ENCODE peak calls at places on chromosomes 7 and 10, in ten cellular contexts. Z is aorta; E is HCT116; J is uterus; L is endodermal cell; G is astrocyte; K is cardiac muscle cell; M is left ventricle myocardium inferior; W is mammary epithelial cell; U is CD8-positive, alpha-beta T cell. O is an unnamed sample. For H3K36me3 and H3K4me1, the result is how much of the 10 kb centered on the place peaks cover.

GRCh38 chr10:103890194-103890658 is 27.8 kb downstream of the STN1 start:
- DNase-seq in Z (no peak), E (peak), J (no peak), L (no peak), G (no peak), K (no peak), M (peak), W (peak), U (no peak), O (no peak)

GRCh38 chr10:34254596-34254995 is 560.5 kb downstream of the PARD3 start:
- DNase-seq in Z (no peak), E (peak), J (no peak), L (no peak), G (peak), K (peak), M (no peak), W (peak), U (no peak), O (peak)

GRCh38 chr7:30160329-30160728 is 25.5 kb downstream of the MTURN start:
- DNase-seq in Z (no peak), E (no peak), J (no peak), L (no peak), G (no peak), K (no peak), M (no peak), W (no peak), U (no peak), O (no peak)

GRCh38 chr7:94907420-94908203 is at the start of gene PPP1R9A:
- DNase-seq in Z (no peak), E (peak), J (peak), L (peak), G (peak), K (peak), M (peak), W (no peak), U (no peak), O (peak)

GRCh38 chr7:128713794-128714193 is 25.4 kb upstream of the CALU start:
- DNase-seq in Z (no peak), E (no peak), J (no peak), L (no peak), G (no peak), K (no peak), M (no peak), W (peak), U (no peak), O (no peak)

GRCh38 chr7:24591152-24591551 is 17.9 kb downstream of the PALS2 start:
- DNase-seq in Z (no peak), E (no peak), J (no peak), L (no peak), G (no peak), K (no peak), M (no peak), W (no peak), U (no peak), O (no peak)

GRCh38 chr10:4016214-4016740 is 231.3 kb upstream of the KLF6 start:
- DNase-seq in Z (no peak), E (no peak), J (no peak), L (no peak), G (no peak), K (no peak), M (no peak), W (no peak), U (no peak), O (no peak)

GRCh38 chr10:79270471-79271246 is 76.6 kb upstream of the PPIF start:
- DNase-seq in Z (peak), E (no peak), J (no peak), L (no peak), G (no peak), K (no peak), M (peak), W (no peak), U (no peak), O (no peak)

GRCh38 chr7:155428171-155428834 is 29.6 kb upstream of the EN2 start:
- DNase-seq in Z (no peak), E (no peak), J (no peak), L (no peak), G (no peak), K (no peak), M (no peak), W (no peak), U (no peak), O (no peak)

GRCh38 chr7:33716581-33717477 is 188.5 kb upstream of the BMPER start:
- DNase-seq in Z (no peak), E (peak), J (no peak), L (peak), G (peak), K (peak), M (no peak), W (peak), U (no peak), O (peak)

GRCh38 chr10:7752251-7752650 is 35.5 kb downstream of the KIN start:
- DNase-seq in Z (no peak), E (no peak), J (no peak), L (no peak), G (no peak), K (no peak), M (no peak), W (no peak), U (no peak), O (no peak)
- H3K36me3 ChIP-seq in Z (under half), E (under half), J (under half), L (half or more), G (under half), K (under half), M (half or more), W (under half), U (under half), O (half or more)

GRCh38 chr10:124675261-124675660 is 68.9 kb downstream of the FAM53B start:
- DNase-seq in Z (no peak), E (no peak), J (no peak), L (no peak), G (no peak), K (no peak), M (no peak), W (no peak), U (no peak), O (no peak)
- H3K4me1 ChIP-seq in Z (under half), E (under half), J (under half), L (under half), G (under half), K (under half), M (half or more), W (under half), U (half or more), O (half or more)

DNA sequence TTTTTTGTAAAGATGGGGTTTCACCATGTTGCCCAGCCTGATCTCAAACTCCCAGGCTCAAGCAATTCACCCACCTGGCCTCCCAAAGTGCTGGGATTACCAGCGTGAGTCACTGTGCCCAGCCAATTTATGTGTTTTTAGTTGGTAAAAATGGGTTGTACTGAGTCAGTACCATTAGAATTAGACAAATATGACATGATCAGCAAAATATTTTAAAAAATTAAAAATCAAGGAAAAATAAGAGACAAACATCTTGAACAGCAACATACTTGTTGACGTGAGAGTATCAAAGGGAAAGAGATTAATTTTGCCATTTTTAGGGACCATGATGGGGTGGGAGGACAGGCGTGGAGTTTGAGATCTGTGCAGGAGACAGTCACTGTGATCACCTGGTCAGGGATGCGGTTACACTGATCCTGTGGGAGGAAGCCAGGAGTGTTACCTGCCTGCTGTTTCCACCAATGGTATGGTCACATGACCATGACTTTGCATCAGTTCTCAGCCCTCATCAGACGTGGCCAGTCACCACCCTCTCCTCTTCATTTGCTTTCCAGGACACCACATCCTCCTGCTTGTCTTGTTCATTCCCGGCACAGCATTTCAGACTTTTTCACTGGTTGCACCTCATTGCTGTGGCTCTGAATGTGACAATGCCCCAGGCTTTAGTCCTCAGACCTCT is 29.2 kb upstream of the ENO4 start:
- DNase-seq in Z (no peak), E (no peak), J (no peak), L (peak), G (no peak), K (no peak), M (no peak), W (no peak), U (no peak), O (no peak)
- H3K36me3 ChIP-seq in Z (under half), E (under half), J (under half), L (under half), G (under half), K (under half), M (under half), W (under half), U (under half), O (under half)

GRCh38 chr7:44348851-44349781 is 23.7 kb upstream of the CAMK2B start:
- DNase-seq in Z (no peak), E (no peak), J (no peak), L (peak), G (no peak), K (no peak), M (no peak), W (no peak), U (no peak), O (no peak)

GRCh38 chr7:44348300-44348699 is 22.9 kb upstream of the CAMK2B start:
- DNase-seq in Z (no peak), E (peak), J (no peak), L (peak), G (no peak), K (peak), M (no peak), W (no peak), U (no peak), O (no peak)

GRCh38 chr7:44353668-44354067 is 28.3 kb upstream of the CAMK2B start:
- DNase-seq in Z (no peak), E (no peak), J (no peak), L (no peak), G (no peak), K (no peak), M (no peak), W (no peak), U (no peak), O (no peak)
- H3K4me1 ChIP-seq in Z (under half), E (under half), J (under half), L (under half), G (under half), K (under half), M (under half), W (under half), U (under half), O (under half)